ENCODE peak calls at places on chromosome 20, in five cellular contexts. O is effector CD8-positive, alpha-beta T cell; P is retinal pigment epithelial cell; L is stimulated activated CD4-positive, alpha-beta T cell treated with anti-CD3 and anti-CD28 coated beads, Interleukin-1b, Interleukin-23, amount 100 ng/mL, for 1 hour; U is activated CD8-positive, alpha-beta memory T cell treated with anti-CD3 and anti-CD28 coated beads, Interleukin-2, amount 50 U/mL, for 48 hours. Q is an unnamed sample.

GRCh38 chr20:35699127-35699913 is at the start of the genes NFS1 and ROMO1:
- DNase-seq in P (peak; percentile 35), L (peak; percentile 60), O (peak; percentile 77), U (peak; percentile 94), Q (peak; percentile 86)

GRCh38 chr20:19851863-19852262 is 93.8 kb downstream of the RIN2 start:
- DNase-seq in L (no peak), P (no peak), U (no peak), O (no peak), Q (no peak)

GRCh38 chr20:63378626-63379025 is 17.5 kb upstream of the CHRNA4 start:
- DNase-seq in L (no peak), P (no peak), O (no peak), U (no peak), Q (no peak)

GRCh38 chr20:37670426-37670825 is 23.4 kb upstream of the CTNNBL1 start:
- DNase-seq in U (no peak), P (no peak), O (no peak), L (no peak), Q (peak; percentile 17)

GRCh38 chr20:8255945-8256632 is 124.0 kb downstream of the PLCB1 start:
- DNase-seq in U (no peak), O (no peak), P (no peak), L (no peak), Q (no peak)

GRCh38 chr20:39082686-39083085 is 120.5 kb downstream of the DHX35 start:
- DNase-seq in O (no peak), U (no peak), P (no peak), L (no peak), Q (no peak)

GRCh38 chr20:12252793-12253192 is 335.1 kb downstream of the BTBD3 start:
- DNase-seq in P (no peak), L (no peak), U (no peak), O (no peak), Q (no peak)

GRCh38 chr20:62675156-62675871 is 33.0 kb downstream of the SLCO4A1 start:
- DNase-seq in U (no peak), O (no peak), L (no peak), P (no peak), Q (no peak)

GRCh38 chr20:32674362-32674789 is 635 bp upstream of the C20orf203 start:
- DNase-seq in O (peak; percentile 48), U (peak; percentile 84), P (no peak), L (peak; percentile 41), Q (peak; percentile 61)

GRCh38 chr20:5714261-5715041 is 35.8 kb upstream of the SHLD1 start:
- DNase-seq in O (peak; percentile 70), P (no peak), L (peak; percentile 57), U (no peak), Q (no peak)

GRCh38 chr20:54026300-54027064 is 43.9 kb downstream of the BCAS1 start:
- DNase-seq in L (no peak), P (no peak), O (no peak), U (no peak), Q (no peak)

GRCh38 chr20:57194154-57194553 is 72.3 kb downstream of the BMP7 start:
- DNase-seq in P (no peak), L (no peak), O (no peak), U (no peak), Q (no peak)

GRCh38 chr20:21513881-21514540 is at the start of gene NKX2-2:
- DNase-seq in O (no peak), L (no peak), P (no peak), U (no peak), Q (peak; percentile 88)

GRCh38 chr20:46047821-46048220 is 18.8 kb downstream of the SLC12A5 start:
- DNase-seq in U (no peak), P (no peak), O (no peak), L (no peak), Q (no peak)

GRCh38 chr20:51554538-51555165 is 12.1 kb upstream of the NFATC2 start:
- DNase-seq in U (no peak), O (no peak), L (no peak), P (no peak), Q (no peak)

GRCh38 chr20:44287272-44288097 is 23.5 kb downstream of the FITM2 start:
- DNase-seq in L (no peak), U (no peak), P (no peak), O (no peak), Q (no peak)

GRCh38 chr20:6698056-6698455 is 69.4 kb upstream of the BMP2 start:
- DNase-seq in L (no peak), O (no peak), U (no peak), P (no peak), Q (no peak)

GRCh38 chr20:57526067-57526884 is 1.3 kb upstream of the CTCFL start:
- DNase-seq in P (no peak), U (peak; percentile 79), L (no peak), O (no peak), Q (no peak)

GRCh38 chr20:62326559-62326958 is 23.8 kb downstream of the ADRM1 start:
- DNase-seq in L (no peak), P (no peak), U (no peak), O (no peak), Q (no peak)

GRCh38 chr20:32282461-32282860 is 5.0 kb downstream of the KIF3B start:
- DNase-seq in O (no peak), P (no peak), L (no peak), U (no peak), Q (no peak)

GRCh38 chr20:51500936-51501335 is 41.6 kb downstream of the NFATC2 start:
- DNase-seq in U (no peak), P (no peak), O (no peak), L (peak; percentile 23), Q (no peak)

GRCh38 chr20:50746138-50746940 is 15.0 kb downstream of the PARD6B start:
- DNase-seq in U (no peak), P (no peak), L (no peak), O (no peak), Q (peak; percentile 17)

GRCh38 chr20:62900052-62900691 is 26.1 kb downstream of the DIDO1 start:
- DNase-seq in O (peak; percentile 67), U (peak; percentile 86), P (no peak), L (peak; percentile 39), Q (peak; percentile 86)

GRCh38 chr20:37902504-37903313 is at the start of gene VSTM2L:
- DNase-seq in P (no peak), O (no peak), L (no peak), U (no peak), Q (no peak)

GRCh38 chr20:32539817-32540675 is 45.1 kb downstream of the NOL4L start:
- DNase-seq in P (no peak), U (peak; percentile 78), O (peak; percentile 32), L (peak; percentile 45), Q (no peak)

GRCh38 chr20:21100590-21101452 is 5.3 kb downstream of the LINC00237 start:
- DNase-seq in O (no peak), U (peak; percentile 63), L (no peak), P (no peak), Q (peak; percentile 35)

GRCh38 chr20:41407617-41408016 is 41.0 kb upstream of the EMILIN3 start:
- DNase-seq in O (no peak), U (no peak), L (no peak), P (no peak), Q (peak; percentile 59)

GRCh38 chr20:41357424-41358163 is 9.0 kb downstream of the EMILIN3 start:
- DNase-seq in U (no peak), L (no peak), P (no peak), O (no peak), Q (no peak)

GRCh38 chr20:59774204-59774641 is 159.2 kb downstream of the SYCP2 start:
- DNase-seq in P (no peak), O (no peak), U (peak; percentile 13), L (no peak), Q (peak; percentile 3)

GRCh38 chr20:23508896-23509579 is 18.1 kb downstream of the CST8 start:
- DNase-seq in U (no peak), L (no peak), O (no peak), P (no peak), Q (no peak)

GRCh38 chr20:57141492-57141891 is 124.9 kb downstream of the BMP7 start:
- DNase-seq in O (no peak), U (no peak), P (no peak), L (no peak), Q (no peak)

GRCh38 chr20:33677991-33678431 is 3.8 kb upstream of the NECAB3 start:
- DNase-seq in U (no peak), P (no peak), O (no peak), L (no peak), Q (no peak)

Q was measured in head of caudate nucleus.